ENCODE peak calls at places on chromosome 22, in nine cellular contexts. One of them, this sample, is unnamed.

GRCh38 chr22:31683181-31684105 is 21.4 kb upstream of the PISD start:
- DNase-seq in A549: no peak
- DNase-seq in vagina: no peak
- DNase-seq in prostate gland: peak; percentile 31
- DNase-seq in adrenal gland: no peak
- DNase-seq in spleen: no peak
- DNase-seq in upper lobe of left lung: no peak
- DNase-seq in lower leg skin: no peak
- DNase-seq in uterus: no peak
- DNase-seq in this sample: no peak

GRCh38 chr22:49062155-49063039 is 765.3 kb downstream of the BRD1 start:
- DNase-seq in prostate gland: no peak
- DNase-seq in upper lobe of left lung: no peak
- DNase-seq in lower leg skin: no peak
- DNase-seq in spleen: no peak
- DNase-seq in adrenal gland: no peak
- DNase-seq in vagina: no peak
- DNase-seq in uterus: no peak
- DNase-seq in A549: no peak
- DNase-seq in this sample: no peak

GRCh38 chr22:22040472-22040871 is 57.9 kb upstream of the TOP3B start:
- DNase-seq in vagina: no peak
- DNase-seq in lower leg skin: no peak
- DNase-seq in upper lobe of left lung: no peak
- DNase-seq in uterus: no peak
- DNase-seq in prostate gland: no peak
- DNase-seq in spleen: no peak
- DNase-seq in adrenal gland: no peak
- DNase-seq in A549: no peak
- DNase-seq in this sample: no peak

GRCh38 chr22:21952586-21953571 is at the start of gene PPM1F:
- DNase-seq in adrenal gland: peak; percentile 87
- DNase-seq in A549: peak; percentile 51
- DNase-seq in lower leg skin: peak; percentile 97
- DNase-seq in spleen: peak; percentile 98
- DNase-seq in vagina: no peak
- DNase-seq in prostate gland: peak; percentile 80
- DNase-seq in uterus: peak; percentile 82
- DNase-seq in upper lobe of left lung: peak; percentile 98
- DNase-seq in this sample: peak; percentile 92

GRCh38 chr22:23272371-23272770 is 92.1 kb downstream of the BCR start:
- DNase-seq in upper lobe of left lung: no peak
- DNase-seq in adrenal gland: no peak
- DNase-seq in prostate gland: no peak
- DNase-seq in vagina: no peak
- DNase-seq in lower leg skin: no peak
- DNase-seq in spleen: no peak
- DNase-seq in uterus: no peak
- DNase-seq in A549: no peak
- DNase-seq in this sample: no peak

GRCh38 chr22:28279888-28280287 is 360.8 kb upstream of the PITPNB start:
- DNase-seq in uterus: no peak
- DNase-seq in adrenal gland: no peak
- DNase-seq in vagina: no peak
- DNase-seq in A549: no peak
- DNase-seq in lower leg skin: no peak
- DNase-seq in prostate gland: no peak
- DNase-seq in spleen: no peak
- DNase-seq in upper lobe of left lung: no peak
- DNase-seq in this sample: no peak

GRCh38 chr22:48153726-48154125 is 1391.3 kb downstream of the TBC1D22A start:
- DNase-seq in upper lobe of left lung: peak; percentile 34
- DNase-seq in uterus: no peak
- DNase-seq in lower leg skin: peak; percentile 84
- DNase-seq in spleen: no peak
- DNase-seq in adrenal gland: no peak
- DNase-seq in A549: no peak
- DNase-seq in vagina: no peak
- DNase-seq in prostate gland: no peak
- DNase-seq in this sample: no peak

GRCh38 chr22:23539135-23539838 is 40.8 kb downstream of the IGLL1 start:
- DNase-seq in uterus: peak; percentile 72
- DNase-seq in adrenal gland: peak; percentile 86
- DNase-seq in vagina: no peak
- DNase-seq in prostate gland: peak; percentile 88
- DNase-seq in A549: peak; percentile 36
- DNase-seq in upper lobe of left lung: no peak
- DNase-seq in lower leg skin: peak; percentile 94
- DNase-seq in spleen: peak; percentile 90
- DNase-seq in this sample: peak; percentile 78

GRCh38 chr22:50302041-50302541 is 5.4 kb downstream of the PLXNB2 start:
- DNase-seq in spleen: no peak
- DNase-seq in vagina: no peak
- DNase-seq in adrenal gland: no peak
- DNase-seq in upper lobe of left lung: peak; percentile 70
- DNase-seq in A549: no peak
- DNase-seq in lower leg skin: no peak
- DNase-seq in prostate gland: no peak
- DNase-seq in uterus: no peak
- DNase-seq in this sample: no peak

GRCh38 chr22:37182949-37183245 is 5.2 kb downstream of the C1QTNF6 start:
- DNase-seq in prostate gland: no peak
- DNase-seq in upper lobe of left lung: no peak
- DNase-seq in uterus: no peak
- DNase-seq in vagina: no peak
- DNase-seq in spleen: peak; percentile 69
- DNase-seq in A549: no peak
- DNase-seq in lower leg skin: no peak
- DNase-seq in adrenal gland: no peak
- DNase-seq in this sample: peak; percentile 32
- TF ChIP-seq POLR2A in prostate gland: no peak
- TF ChIP-seq POLR2A in upper lobe of left lung: no peak
- TF ChIP-seq POLR2A in uterus: no peak
- TF ChIP-seq POLR2A in vagina: no peak
- TF ChIP-seq POLR2A in spleen: no peak
- TF ChIP-seq POLR2A in A549: no peak
- TF ChIP-seq POLR2A in lower leg skin: no peak
- TF ChIP-seq POLR2A in adrenal gland: no peak
- TF ChIP-seq POLR2A in this sample: no peak

GRCh38 chr22:42269407-42270177 is 861 bp downstream of the TCF20 start:
- DNase-seq in upper lobe of left lung: peak; percentile 92
- DNase-seq in lower leg skin: peak; percentile 89
- DNase-seq in A549: peak; percentile 68
- DNase-seq in uterus: peak; percentile 29
- DNase-seq in prostate gland: peak; percentile 72
- DNase-seq in adrenal gland: peak; percentile 44
- DNase-seq in vagina: no peak
- DNase-seq in spleen: peak; percentile 94
- DNase-seq in this sample: peak; percentile 83
- TF ChIP-seq POLR2A in upper lobe of left lung: no peak
- TF ChIP-seq POLR2A in lower leg skin: no peak
- TF ChIP-seq POLR2A in A549: peak; percentile 34
- TF ChIP-seq POLR2A in uterus: no peak
- TF ChIP-seq POLR2A in prostate gland: peak; percentile 42
- TF ChIP-seq POLR2A in adrenal gland: no peak
- TF ChIP-seq POLR2A in vagina: no peak
- TF ChIP-seq POLR2A in spleen: no peak
- TF ChIP-seq POLR2A in this sample: peak; percentile 49

GRCh38 chr22:39517470-39517869 is 2.9 kb upstream of the ATF4 start:
- DNase-seq in uterus: no peak
- DNase-seq in adrenal gland: no peak
- DNase-seq in upper lobe of left lung: no peak
- DNase-seq in prostate gland: no peak
- DNase-seq in vagina: no peak
- DNase-seq in A549: no peak
- DNase-seq in lower leg skin: no peak
- DNase-seq in spleen: no peak
- DNase-seq in this sample: no peak
- TF ChIP-seq POLR2A in uterus: no peak
- TF ChIP-seq POLR2A in adrenal gland: no peak
- TF ChIP-seq POLR2A in upper lobe of left lung: no peak
- TF ChIP-seq POLR2A in prostate gland: no peak
- TF ChIP-seq POLR2A in vagina: no peak
- TF ChIP-seq POLR2A in A549: no peak
- TF ChIP-seq POLR2A in lower leg skin: no peak
- TF ChIP-seq POLR2A in spleen: no peak
- TF ChIP-seq POLR2A in this sample: no peak

DNA sequence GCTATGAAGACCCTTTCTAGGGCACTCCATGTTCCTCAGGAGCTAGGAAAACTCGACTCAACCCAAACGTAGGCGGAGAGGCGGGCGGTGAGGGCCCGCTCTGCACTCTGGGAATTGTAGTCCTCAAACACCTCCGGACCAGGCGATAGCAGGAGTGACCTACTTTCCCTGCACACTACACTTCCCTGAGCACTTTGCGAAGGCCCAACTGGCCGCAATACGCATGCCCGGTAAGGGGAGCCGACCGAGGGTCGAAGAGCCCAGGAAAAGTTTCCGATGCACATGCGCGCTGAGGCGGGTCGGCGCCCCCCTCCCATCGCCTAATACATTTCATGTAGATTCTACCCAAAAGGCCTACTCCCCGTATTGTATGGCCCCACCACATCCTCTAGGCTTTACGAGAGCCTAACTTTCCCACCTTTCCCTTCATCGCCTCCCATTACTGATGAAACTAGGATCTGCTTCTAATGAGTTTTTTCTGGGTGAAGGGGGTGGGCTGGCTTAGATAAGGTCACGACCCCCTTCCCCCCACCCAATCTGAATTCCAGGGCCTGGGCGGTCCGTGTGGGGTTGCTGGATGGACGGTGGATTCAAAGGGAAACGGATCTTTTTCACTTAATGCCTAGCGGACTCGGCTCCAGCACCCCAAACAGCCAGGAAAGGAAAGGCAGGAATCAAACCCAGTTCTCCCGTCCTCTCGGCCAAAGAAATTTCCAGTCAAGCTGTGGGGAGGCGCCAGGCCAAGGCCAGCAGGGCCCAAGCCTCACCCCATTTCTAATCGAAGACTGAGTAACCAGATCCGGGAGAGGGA is 2.0 kb downstream of the TOB2 start:
- DNase-seq in A549: peak; percentile 77
- DNase-seq in prostate gland: peak; percentile 95
- DNase-seq in upper lobe of left lung: peak; percentile 92
- DNase-seq in lower leg skin: peak; percentile 97
- DNase-seq in vagina: peak; percentile 99
- DNase-seq in uterus: peak; percentile 93
- DNase-seq in spleen: peak; percentile 95
- DNase-seq in adrenal gland: peak; percentile 95
- DNase-seq in this sample: peak; percentile 93
- TF ChIP-seq POLR2A in A549: no peak
- TF ChIP-seq POLR2A in prostate gland: peak; percentile 75
- TF ChIP-seq POLR2A in upper lobe of left lung: no peak
- TF ChIP-seq POLR2A in lower leg skin: no peak
- TF ChIP-seq POLR2A in vagina: no peak
- TF ChIP-seq POLR2A in uterus: peak; percentile 83
- TF ChIP-seq POLR2A in spleen: no peak
- TF ChIP-seq POLR2A in adrenal gland: peak; percentile 69
- TF ChIP-seq POLR2A in this sample: no peak

GRCh38 chr22:17009640-17010291 is 1.7 kb upstream of the GAB4 start:
- DNase-seq in vagina: no peak
- DNase-seq in adrenal gland: no peak
- DNase-seq in prostate gland: no peak
- DNase-seq in upper lobe of left lung: no peak
- DNase-seq in uterus: no peak
- DNase-seq in spleen: no peak
- DNase-seq in lower leg skin: no peak
- DNase-seq in A549: no peak
- DNase-seq in this sample: no peak

GRCh38 chr22:17013396-17014100 is 5.5 kb upstream of the GAB4 start:
- DNase-seq in uterus: no peak
- DNase-seq in adrenal gland: no peak
- DNase-seq in upper lobe of left lung: no peak
- DNase-seq in vagina: no peak
- DNase-seq in A549: no peak
- DNase-seq in prostate gland: no peak
- DNase-seq in lower leg skin: no peak
- DNase-seq in spleen: no peak
- DNase-seq in this sample: no peak

GRCh38 chr22:17012267-17012666 is 4.2 kb upstream of the GAB4 start:
- DNase-seq in spleen: no peak
- DNase-seq in vagina: no peak
- DNase-seq in adrenal gland: no peak
- DNase-seq in lower leg skin: no peak
- DNase-seq in upper lobe of left lung: peak; percentile 28
- DNase-seq in uterus: no peak
- DNase-seq in A549: no peak
- DNase-seq in prostate gland: no peak
- DNase-seq in this sample: no peak

GRCh38 chr22:17007257-17007656 is 765 bp downstream of the GAB4 start:
- DNase-seq in upper lobe of left lung: peak; percentile 39
- DNase-seq in uterus: no peak
- DNase-seq in A549: no peak
- DNase-seq in spleen: no peak
- DNase-seq in adrenal gland: no peak
- DNase-seq in lower leg skin: no peak
- DNase-seq in vagina: no peak
- DNase-seq in prostate gland: no peak
- DNase-seq in this sample: no peak

DNA sequence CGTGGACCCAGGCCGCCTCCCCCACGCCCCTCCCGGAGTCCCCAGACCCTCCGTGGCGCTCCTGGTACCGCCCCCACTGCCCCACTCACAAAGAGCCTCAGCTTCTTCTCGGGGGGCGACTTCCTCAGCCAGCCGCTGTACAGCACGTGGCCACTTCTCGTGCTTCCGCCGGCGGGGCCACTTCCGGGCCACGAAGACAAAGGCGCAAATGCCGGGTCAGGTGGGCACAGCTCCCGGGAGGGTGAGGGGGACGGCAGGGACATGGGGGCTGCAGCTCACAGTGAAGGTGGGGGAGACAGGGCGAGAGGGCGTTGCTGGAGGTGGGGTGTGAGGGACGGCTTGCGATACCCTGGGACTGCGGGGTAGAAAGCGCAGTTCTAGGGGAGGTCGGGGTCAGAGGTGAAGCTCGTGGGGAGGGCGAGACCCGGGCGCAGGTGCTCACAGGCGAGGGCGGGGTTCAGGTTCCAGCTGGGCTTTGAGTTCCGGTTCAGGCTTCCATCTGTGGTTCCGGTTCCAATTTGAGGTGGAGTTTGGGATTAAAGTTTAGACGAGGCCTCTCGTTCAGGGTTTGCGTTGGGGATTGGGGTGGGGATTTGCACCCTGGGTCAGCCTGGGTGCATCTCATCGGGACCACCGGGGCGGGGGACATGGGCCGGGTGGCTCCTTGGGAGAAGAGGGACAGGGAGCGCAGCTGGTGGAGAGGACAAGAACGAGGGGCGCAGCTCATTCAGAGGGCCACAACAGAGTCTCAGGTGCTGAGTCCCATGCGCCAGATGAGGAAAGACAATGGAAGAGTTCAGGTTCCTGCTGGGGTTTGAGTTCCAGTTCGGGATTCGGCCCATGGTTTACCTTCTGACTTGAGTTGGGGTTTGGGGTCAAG is at the start of gene GAB4:
- DNase-seq in spleen: peak; percentile 58
- DNase-seq in upper lobe of left lung: peak; percentile 75
- DNase-seq in vagina: no peak
- DNase-seq in lower leg skin: no peak
- DNase-seq in adrenal gland: no peak
- DNase-seq in A549: no peak
- DNase-seq in uterus: no peak
- DNase-seq in prostate gland: no peak
- DNase-seq in this sample: no peak
- TF ChIP-seq POLR2A in spleen: no peak
- TF ChIP-seq POLR2A in upper lobe of left lung: no peak
- TF ChIP-seq POLR2A in vagina: no peak
- TF ChIP-seq POLR2A in lower leg skin: no peak
- TF ChIP-seq POLR2A in adrenal gland: no peak
- TF ChIP-seq POLR2A in A549: no peak
- TF ChIP-seq POLR2A in uterus: no peak
- TF ChIP-seq POLR2A in prostate gland: no peak
- TF ChIP-seq POLR2A in this sample: no peak